ENCODE peak calls at places on chromosome 11, in four cellular contexts. One of them, this sample, is unnamed.

GRCh38 chr11:18466402-18466801 is 10.7 kb downstream of the LDHAL6A start:
- DNase-seq in CD8-positive, alpha-beta memory T cell: no peak
- DNase-seq in NCI-H1105 treated with DMSO at 0.1 percent for 48 hours: no peak
- DNase-seq in tibial nerve: no peak
- DNase-seq in this sample: no peak

GRCh38 chr11:67442504-67443398 is 525 bp downstream of the CORO1B start:
- DNase-seq in NCI-H1105 treated with DMSO at 0.1 percent for 48 hours: no peak
- DNase-seq in CD8-positive, alpha-beta memory T cell: no peak
- DNase-seq in tibial nerve: no peak
- DNase-seq in this sample: no peak

GRCh38 chr11:62649486-62649885 is 3.1 kb upstream of the GANAB start:
- DNase-seq in NCI-H1105 treated with DMSO at 0.1 percent for 48 hours: no peak
- DNase-seq in tibial nerve: no peak
- DNase-seq in CD8-positive, alpha-beta memory T cell: no peak
- DNase-seq in this sample: no peak

GRCh38 chr11:63838682-63839507 is at the start of gene MARK2:
- DNase-seq in CD8-positive, alpha-beta memory T cell: peak; percentile 100
- DNase-seq in NCI-H1105 treated with DMSO at 0.1 percent for 48 hours: peak; percentile 100
- DNase-seq in tibial nerve: peak; percentile 99
- DNase-seq in this sample: peak; percentile 100

GRCh38 chr11:112784323-112785073 is 176.7 kb upstream of the NCAM1 start:
- DNase-seq in CD8-positive, alpha-beta memory T cell: no peak
- DNase-seq in NCI-H1105 treated with DMSO at 0.1 percent for 48 hours: peak; percentile 78
- DNase-seq in tibial nerve: peak; percentile 43
- DNase-seq in this sample: no peak

GRCh38 chr11:3203221-3204043 is 15.2 kb downstream of the MRGPRG start:
- DNase-seq in NCI-H1105 treated with DMSO at 0.1 percent for 48 hours: peak; percentile 49
- DNase-seq in tibial nerve: no peak
- DNase-seq in CD8-positive, alpha-beta memory T cell: no peak
- DNase-seq in this sample: no peak

GRCh38 chr11:14270690-14271542 is 88.1 kb downstream of the RRAS2 start:
- DNase-seq in tibial nerve: no peak
- DNase-seq in NCI-H1105 treated with DMSO at 0.1 percent for 48 hours: no peak
- DNase-seq in CD8-positive, alpha-beta memory T cell: no peak
- DNase-seq in this sample: no peak

GRCh38 chr11:110505514-110506284 is 76.0 kb downstream of the FDX1 start:
- DNase-seq in NCI-H1105 treated with DMSO at 0.1 percent for 48 hours: no peak
- DNase-seq in tibial nerve: no peak
- DNase-seq in CD8-positive, alpha-beta memory T cell: no peak
- DNase-seq in this sample: no peak

GRCh38 chr11:96567667-96568066 is 177.9 kb downstream of the JRKL start:
- DNase-seq in CD8-positive, alpha-beta memory T cell: no peak
- DNase-seq in NCI-H1105 treated with DMSO at 0.1 percent for 48 hours: no peak
- DNase-seq in tibial nerve: no peak
- DNase-seq in this sample: no peak

GRCh38 chr11:103585911-103586310 is 450.5 kb upstream of the DDI1 start:
- DNase-seq in CD8-positive, alpha-beta memory T cell: no peak
- DNase-seq in tibial nerve: no peak
- DNase-seq in NCI-H1105 treated with DMSO at 0.1 percent for 48 hours: no peak
- DNase-seq in this sample: no peak

GRCh38 chr11:75197512-75198277 is 42.9 kb upstream of the TPBGL start:
- DNase-seq in NCI-H1105 treated with DMSO at 0.1 percent for 48 hours: no peak
- DNase-seq in tibial nerve: no peak
- DNase-seq in CD8-positive, alpha-beta memory T cell: no peak
- DNase-seq in this sample: no peak

GRCh38 chr11:117440258-117440657 is 112.6 kb downstream of the CEP164 start:
- DNase-seq in CD8-positive, alpha-beta memory T cell: no peak
- DNase-seq in tibial nerve: no peak
- DNase-seq in NCI-H1105 treated with DMSO at 0.1 percent for 48 hours: no peak
- DNase-seq in this sample: no peak

GRCh38 chr11:133947298-133947905 is 9.4 kb downstream of the IGSF9B start:
- DNase-seq in CD8-positive, alpha-beta memory T cell: peak; percentile 43
- DNase-seq in tibial nerve: no peak
- DNase-seq in NCI-H1105 treated with DMSO at 0.1 percent for 48 hours: no peak
- DNase-seq in this sample: peak; percentile 41

GRCh38 chr11:103794262-103794661 is 242.2 kb upstream of the DDI1 start:
- DNase-seq in CD8-positive, alpha-beta memory T cell: no peak
- DNase-seq in NCI-H1105 treated with DMSO at 0.1 percent for 48 hours: no peak
- DNase-seq in tibial nerve: no peak
- DNase-seq in this sample: no peak

GRCh38 chr11:114375052-114375451 is 25.3 kb downstream of the C11orf71 start:
- DNase-seq in NCI-H1105 treated with DMSO at 0.1 percent for 48 hours: no peak
- DNase-seq in CD8-positive, alpha-beta memory T cell: no peak
- DNase-seq in tibial nerve: no peak
- DNase-seq in this sample: no peak

GRCh38 chr11:46183819-46184218 is 62.6 kb upstream of the PHF21A start:
- DNase-seq in CD8-positive, alpha-beta memory T cell: no peak
- DNase-seq in tibial nerve: no peak
- DNase-seq in NCI-H1105 treated with DMSO at 0.1 percent for 48 hours: no peak
- DNase-seq in this sample: no peak

GRCh38 chr11:34512810-34513673 is 552 bp downstream of the ELF5 start:
- DNase-seq in NCI-H1105 treated with DMSO at 0.1 percent for 48 hours: no peak
- DNase-seq in CD8-positive, alpha-beta memory T cell: peak; percentile 10
- DNase-seq in tibial nerve: peak; percentile 18
- DNase-seq in this sample: peak; percentile 13

GRCh38 chr11:101470414-101470813 is 113.4 kb downstream of the TRPC6 start:
- DNase-seq in CD8-positive, alpha-beta memory T cell: no peak
- DNase-seq in NCI-H1105 treated with DMSO at 0.1 percent for 48 hours: no peak
- DNase-seq in tibial nerve: no peak
- DNase-seq in this sample: no peak

GRCh38 chr11:118168751-118169150 is 7.7 kb downstream of the SCN2B start:
- DNase-seq in tibial nerve: no peak
- DNase-seq in NCI-H1105 treated with DMSO at 0.1 percent for 48 hours: no peak
- DNase-seq in CD8-positive, alpha-beta memory T cell: no peak
- DNase-seq in this sample: no peak

GRCh38 chr11:100190395-100190794 is 496.7 kb upstream of the ARHGAP42 start:
- DNase-seq in NCI-H1105 treated with DMSO at 0.1 percent for 48 hours: peak; percentile 30
- DNase-seq in tibial nerve: no peak
- DNase-seq in CD8-positive, alpha-beta memory T cell: no peak
- DNase-seq in this sample: no peak

GRCh38 chr11:101336155-101336554 is 206.5 kb upstream of the PGR start:
- DNase-seq in CD8-positive, alpha-beta memory T cell: no peak
- DNase-seq in tibial nerve: no peak
- DNase-seq in NCI-H1105 treated with DMSO at 0.1 percent for 48 hours: no peak
- DNase-seq in this sample: no peak

GRCh38 chr11:2203440-2204259 is 32.0 kb upstream of the TH start:
- DNase-seq in NCI-H1105 treated with DMSO at 0.1 percent for 48 hours: no peak
- DNase-seq in CD8-positive, alpha-beta memory T cell: no peak
- DNase-seq in tibial nerve: no peak
- DNase-seq in this sample: no peak

GRCh38 chr11:606245-606644 is 9.5 kb downstream of the IRF7 start:
- DNase-seq in CD8-positive, alpha-beta memory T cell: no peak
- DNase-seq in tibial nerve: no peak
- DNase-seq in NCI-H1105 treated with DMSO at 0.1 percent for 48 hours: no peak
- DNase-seq in this sample: no peak

GRCh38 chr11:11555228-11555627 is 66.6 kb downstream of the GALNT18 start:
- DNase-seq in NCI-H1105 treated with DMSO at 0.1 percent for 48 hours: peak; percentile 62
- DNase-seq in tibial nerve: no peak
- DNase-seq in CD8-positive, alpha-beta memory T cell: no peak
- DNase-seq in this sample: no peak

GRCh38 chr11:96393753-96394348 is 4.0 kb downstream of the JRKL start:
- DNase-seq in NCI-H1105 treated with DMSO at 0.1 percent for 48 hours: peak; percentile 49
- DNase-seq in CD8-positive, alpha-beta memory T cell: no peak
- DNase-seq in tibial nerve: no peak
- DNase-seq in this sample: no peak

GRCh38 chr11:95091663-95092062 is 2.0 kb downstream of the ENDOD1 start:
- DNase-seq in NCI-H1105 treated with DMSO at 0.1 percent for 48 hours: no peak
- DNase-seq in tibial nerve: no peak
- DNase-seq in CD8-positive, alpha-beta memory T cell: no peak
- DNase-seq in this sample: no peak

GRCh38 chr11:38307455-38307854 is 1709.4 kb upstream of the RAG2 start:
- DNase-seq in tibial nerve: no peak
- DNase-seq in NCI-H1105 treated with DMSO at 0.1 percent for 48 hours: no peak
- DNase-seq in CD8-positive, alpha-beta memory T cell: no peak
- DNase-seq in this sample: no peak

GRCh38 chr11:119726585-119727522 is 2.1 kb downstream of the NECTIN1 start:
- DNase-seq in NCI-H1105 treated with DMSO at 0.1 percent for 48 hours: no peak
- DNase-seq in CD8-positive, alpha-beta memory T cell: no peak
- DNase-seq in tibial nerve: no peak
- DNase-seq in this sample: no peak

GRCh38 chr11:118537409-118537980 is 6.5 kb downstream of the TMEM25 start:
- DNase-seq in CD8-positive, alpha-beta memory T cell: no peak
- DNase-seq in NCI-H1105 treated with DMSO at 0.1 percent for 48 hours: no peak
- DNase-seq in tibial nerve: no peak
- DNase-seq in this sample: no peak

GRCh38 chr11:107025673-107026072 is 7.4 kb upstream of the GUCY1A2 start:
- DNase-seq in NCI-H1105 treated with DMSO at 0.1 percent for 48 hours: no peak
- DNase-seq in CD8-positive, alpha-beta memory T cell: no peak
- DNase-seq in tibial nerve: no peak
- DNase-seq in this sample: no peak

GRCh38 chr11:64620286-64620962 is 29.4 kb downstream of the SLC22A12 start:
- DNase-seq in CD8-positive, alpha-beta memory T cell: no peak
- DNase-seq in tibial nerve: no peak
- DNase-seq in NCI-H1105 treated with DMSO at 0.1 percent for 48 hours: peak; percentile 66
- DNase-seq in this sample: no peak

GRCh38 chr11:112004389-112004788 is 20.8 kb upstream of the DLAT start:
- DNase-seq in tibial nerve: no peak
- DNase-seq in NCI-H1105 treated with DMSO at 0.1 percent for 48 hours: no peak
- DNase-seq in CD8-positive, alpha-beta memory T cell: no peak
- DNase-seq in this sample: peak; percentile 11

GRCh38 chr11:36361901-36362391 is 65.9 kb downstream of the PRR5L start:
- DNase-seq in CD8-positive, alpha-beta memory T cell: no peak
- DNase-seq in tibial nerve: peak; percentile 46
- DNase-seq in NCI-H1105 treated with DMSO at 0.1 percent for 48 hours: no peak
- DNase-seq in this sample: no peak

GRCh38 chr11:10348650-10349280 is 43.9 kb downstream of the ADM start:
- DNase-seq in CD8-positive, alpha-beta memory T cell: no peak
- DNase-seq in NCI-H1105 treated with DMSO at 0.1 percent for 48 hours: no peak
- DNase-seq in tibial nerve: no peak
- DNase-seq in this sample: no peak

GRCh38 chr11:126459691-126460404 is 104.4 kb downstream of the ST3GAL4 start:
- DNase-seq in tibial nerve: no peak
- DNase-seq in CD8-positive, alpha-beta memory T cell: no peak
- DNase-seq in NCI-H1105 treated with DMSO at 0.1 percent for 48 hours: no peak
- DNase-seq in this sample: no peak

GRCh38 chr11:132895340-132895739 is 637.0 kb downstream of the OPCML start:
- DNase-seq in tibial nerve: no peak
- DNase-seq in NCI-H1105 treated with DMSO at 0.1 percent for 48 hours: no peak
- DNase-seq in CD8-positive, alpha-beta memory T cell: no peak
- DNase-seq in this sample: no peak

GRCh38 chr11:59756845-59757244 is 1.7 kb downstream of the STX3 start:
- DNase-seq in NCI-H1105 treated with DMSO at 0.1 percent for 48 hours: no peak
- DNase-seq in tibial nerve: no peak
- DNase-seq in CD8-positive, alpha-beta memory T cell: no peak
- DNase-seq in this sample: no peak

This sample was measured in CD8-positive, alpha-beta T cell.